ENCODE peak calls at places on chromosomes 1 and 21, in six cellular contexts. J, K, B, V, U and E are unnamed samples.

GRCh38 chr1:48190893-48191292 is 31.6 kb upstream of the SLC5A9 start:
- DNase-seq in U (no peak), V (no peak), J (no peak), B (no peak), K (no peak), E (no peak)

GRCh38 chr1:219990782-219991510 is 55.4 kb downstream of the EPRS1 start:
- DNase-seq in B (no peak), U (no peak), V (no peak), K (peak), J (no peak), E (no peak)

GRCh38 chr1:2990376-2991115 is 30.7 kb upstream of the ACTRT2 start:
- DNase-seq in J (peak), K (no peak), V (no peak), U (no peak), B (no peak), E (peak)

GRCh38 chr1:40592107-40592773 is 60.8 kb downstream of the ZNF684 start:
- DNase-seq in K (peak), U (no peak), V (no peak), B (no peak), J (no peak), E (no peak)

GRCh38 chr1:114345930-114346479 is 165.0 kb downstream of the TRIM33 start:
- DNase-seq in V (no peak), J (peak), U (no peak), B (peak), K (peak), E (no peak)

GRCh38 chr1:60984066-60984799 is 98.1 kb upstream of the NFIA start:
- DNase-seq in K (no peak), B (no peak), U (no peak), V (no peak), J (peak), E (no peak)

GRCh38 chr1:173190101-173190895 is 16.8 kb downstream of the TNFSF4 start:
- DNase-seq in V (no peak), K (peak), B (peak), U (no peak), J (peak), E (peak)

GRCh38 chr1:89815611-89816010 is 5.2 kb upstream of the LRRC8D start:
- DNase-seq in K (no peak), U (no peak), B (no peak), J (no peak), V (no peak), E (peak)

GRCh38 chr1:85366391-85366790 is 90.0 kb upstream of the BCL10 start:
- DNase-seq in J (no peak), K (no peak), V (peak), U (no peak), B (no peak), E (no peak)

GRCh38 chr1:55724551-55725325 is 509.6 kb upstream of the USP24 start:
- DNase-seq in U (no peak), J (no peak), V (peak), K (no peak), B (no peak), E (no peak)

GRCh38 chr1:117436528-117436927 is 69.3 kb downstream of the MAN1A2 start:
- DNase-seq in J (no peak), K (no peak), U (no peak), V (no peak), B (no peak), E (no peak)

GRCh38 chr1:27569506-27570382 is 34.2 kb downstream of the AHDC1 start:
- DNase-seq in J (no peak), V (no peak), U (no peak), K (no peak), B (no peak), E (peak)

GRCh38 chr1:34970829-34971228 is 14.3 kb downstream of the TMEM35B start:
- DNase-seq in V (no peak), J (no peak), U (no peak), B (no peak), K (no peak), E (no peak)

GRCh38 chr1:46557403-46557802 is 6.0 kb upstream of the KNCN start:
- DNase-seq in V (no peak), U (no peak), B (no peak), K (no peak), J (no peak), E (no peak)

GRCh38 chr1:218369688-218370511 is 24.8 kb downstream of the TGFB2 start:
- DNase-seq in U (no peak), V (no peak), K (no peak), B (no peak), J (no peak), E (no peak)

GRCh38 chr1:34364376-34364775 is 187.7 kb downstream of the C1orf94 start:
- DNase-seq in B (no peak), K (no peak), U (no peak), J (no peak), V (no peak), E (no peak)

GRCh38 chr1:111604931-111605330 is 14.7 kb upstream of the RAP1A start:
- DNase-seq in J (no peak), U (no peak), K (no peak), V (peak), B (no peak), E (no peak)

GRCh38 chr21:42565886-42566523 is 52.4 kb downstream of the SLC37A1 start:
- DNase-seq in J (peak), B (no peak), U (no peak), V (no peak), K (no peak), E (no peak)

GRCh38 chr1:53593758-53594380 is 134.7 kb downstream of the DMRTB1 start:
- DNase-seq in J (no peak), B (no peak), K (no peak), V (no peak), U (no peak), E (no peak)

GRCh38 chr21:20030390-20030789 is 967.8 kb upstream of the NCAM2 start:
- DNase-seq in K (no peak), V (no peak), J (no peak), U (no peak), B (no peak), E (no peak)

GRCh38 chr1:32464716-32465540 is at the start of gene ZBTB8B:
- DNase-seq in U (peak), V (no peak), K (peak), J (no peak), B (peak), E (no peak)

GRCh38 chr1:4227986-4228385 is 327.9 kb upstream of the C1orf174 start:
- DNase-seq in K (no peak), B (no peak), V (no peak), U (no peak), J (peak), E (no peak)

GRCh38 chr1:156499703-156500577 is 635 bp downstream of the MEF2D start:
- DNase-seq in V (no peak), B (peak), J (peak), U (peak), K (peak), E (no peak)

GRCh38 chr1:32623775-32624174 is 26.6 kb downstream of the ZBTB8OS start:
- DNase-seq in J (no peak), V (no peak), B (no peak), K (no peak), U (no peak), E (no peak)

GRCh38 chr1:93556291-93556690 is 108.4 kb downstream of the FNBP1L start:
- DNase-seq in U (no peak), J (no peak), B (no peak), K (no peak), V (no peak), E (no peak)

GRCh38 chr1:68378296-68379084 is 71.3 kb downstream of the RPE65 start:
- DNase-seq in B (no peak), V (no peak), J (no peak), K (no peak), U (no peak), E (no peak)

GRCh38 chr1:99269321-99269720 is 5.0 kb downstream of the PLPPR4 start:
- DNase-seq in B (no peak), J (no peak), U (no peak), V (no peak), K (no peak), E (no peak)

GRCh38 chr1:30947212-30947611 is 38.7 kb upstream of the SDC3 start:
- DNase-seq in B (no peak), J (no peak), V (no peak), U (no peak), K (no peak), E (no peak)

DNA sequence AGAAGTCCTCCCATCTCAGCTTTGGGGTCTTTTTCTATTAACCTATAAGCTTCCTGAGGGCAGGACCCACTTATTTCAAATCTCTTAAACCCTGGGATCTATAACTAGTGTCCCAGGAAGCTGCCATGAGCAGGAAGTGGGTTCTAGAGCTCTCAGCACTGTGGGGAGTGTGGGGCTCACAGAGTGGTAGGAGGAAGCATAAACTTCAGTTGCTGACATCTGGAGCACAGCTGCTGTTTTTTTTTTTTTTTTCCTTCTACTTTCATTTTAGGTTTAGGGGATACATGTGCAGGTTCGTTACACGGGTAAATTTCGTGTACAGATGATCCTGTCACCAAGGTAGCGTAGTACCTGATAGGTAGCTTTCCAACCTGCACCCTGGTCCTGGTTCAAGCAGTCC is 59.3 kb downstream of the AK4 start:
- DNase-seq in K (no peak), B (no peak), V (no peak), J (no peak), U (no peak), E (no peak)
- TF ChIP-seq CTCF in K (no peak), B (no peak), V (no peak), J (no peak), U (no peak), E (no peak)

GRCh38 chr21:37263827-37264226 is 3.3 kb downstream of the VPS26C start:
- DNase-seq in J (no peak), K (no peak), V (no peak), B (no peak), U (no peak), E (no peak)
- TF ChIP-seq CTCF in J (no peak), K (no peak), V (no peak), B (no peak), U (no peak), E (no peak)

GRCh38 chr1:29148656-29149491 is 25.2 kb upstream of the TMEM200B start:
- DNase-seq in B (no peak), K (no peak), U (no peak), V (no peak), J (peak), E (no peak)

GRCh38 chr1:29142714-29143113 is 19.0 kb upstream of the TMEM200B start:
- DNase-seq in J (no peak), V (no peak), U (no peak), B (no peak), K (no peak), E (no peak)

GRCh38 chr1:29145739-29146437 is 22.2 kb upstream of the TMEM200B start:
- DNase-seq in B (peak), V (peak), U (no peak), K (no peak), J (peak), E (no peak)
- TF ChIP-seq CTCF in B (no peak), V (no peak), U (no peak), K (no peak), J (no peak), E (no peak)

GRCh38 chr1:234502785-234503184 is 23.8 kb upstream of the TARBP1 start:
- DNase-seq in U (no peak), B (no peak), J (no peak), K (no peak), V (no peak), E (no peak)

GRCh38 chr1:234497589-234497988 is 18.6 kb upstream of the TARBP1 start:
- DNase-seq in U (no peak), V (no peak), J (no peak), B (no peak), K (no peak), E (no peak)

GRCh38 chr1:234498448-234499118 is 19.6 kb upstream of the TARBP1 start:
- DNase-seq in U (no peak), K (no peak), B (no peak), J (no peak), V (no peak), E (no peak)

GRCh38 chr1:234500269-234500668 is 21.3 kb upstream of the TARBP1 start:
- DNase-seq in V (no peak), U (no peak), K (peak), B (no peak), J (no peak), E (peak)

GRCh38 chr1:234499119-234500039 is 20.4 kb upstream of the TARBP1 start:
- DNase-seq in B (peak), K (peak), V (peak), J (peak), U (peak), E (peak)
- TF ChIP-seq CTCF in B (peak), K (peak), V (peak), J (peak), U (peak), E (peak)

GRCh38 chr1:25673962-25674928 is 57.7 kb downstream of the MAN1C1 start:
- DNase-seq in V (no peak), B (no peak), U (no peak), K (no peak), J (no peak), E (no peak)
- TF ChIP-seq CTCF in V (no peak), B (no peak), U (no peak), K (no peak), J (no peak), E (no peak)

GRCh38 chr1:207876129-207876528 is 34.8 kb downstream of the CD34 start:
- DNase-seq in U (no peak), V (no peak), B (no peak), K (no peak), J (no peak), E (no peak)
- TF ChIP-seq CTCF in U (no peak), V (peak), B (no peak), K (no peak), J (no peak), E (no peak)